ENCODE peak calls at places on chromosomes 6 and 20, in nine cellular contexts. One of them, this sample, is unnamed.

GRCh38 chr6:127690092-127690491 is 113.1 kb downstream of the C6orf58 start:
- DNase-seq in adrenal gland: no peak
- DNase-seq in IMR-90: peak; percentile 28
- DNase-seq in lower lobe of right lung: no peak
- DNase-seq in Peyer's patch: no peak
- DNase-seq in thoracic aorta: no peak
- DNase-seq in A673: peak; percentile 29
- DNase-seq in esophagus squamous epithelium: no peak
- DNase-seq in transverse colon: no peak
- DNase-seq in this sample: no peak

GRCh38 chr20:41170386-41171105 is 33.2 kb downstream of the PLCG1 start:
- DNase-seq in adrenal gland: no peak
- DNase-seq in IMR-90: no peak
- DNase-seq in lower lobe of right lung: no peak
- DNase-seq in Peyer's patch: no peak
- DNase-seq in thoracic aorta: no peak
- DNase-seq in A673: no peak
- DNase-seq in esophagus squamous epithelium: no peak
- DNase-seq in transverse colon: peak; percentile 5
- DNase-seq in this sample: no peak

GRCh38 chr6:170227521-170227983 is 63.3 kb downstream of the DLL1 start:
- DNase-seq in adrenal gland: no peak
- DNase-seq in IMR-90: no peak
- DNase-seq in lower lobe of right lung: no peak
- DNase-seq in Peyer's patch: no peak
- DNase-seq in thoracic aorta: no peak
- DNase-seq in A673: no peak
- DNase-seq in esophagus squamous epithelium: no peak
- DNase-seq in transverse colon: no peak
- DNase-seq in this sample: no peak

GRCh38 chr6:26520088-26520839 is 17.9 kb upstream of the HMGN4 start:
- DNase-seq in adrenal gland: peak; percentile 70
- DNase-seq in IMR-90: no peak
- DNase-seq in lower lobe of right lung: no peak
- DNase-seq in Peyer's patch: peak; percentile 48
- DNase-seq in thoracic aorta: no peak
- DNase-seq in A673: no peak
- DNase-seq in esophagus squamous epithelium: no peak
- DNase-seq in transverse colon: no peak
- DNase-seq in this sample: peak; percentile 6

GRCh38 chr20:49804364-49804763 is 8.3 kb upstream of the SLC9A8 start:
- DNase-seq in adrenal gland: no peak
- DNase-seq in IMR-90: no peak
- DNase-seq in lower lobe of right lung: no peak
- DNase-seq in Peyer's patch: no peak
- DNase-seq in thoracic aorta: no peak
- DNase-seq in A673: no peak
- DNase-seq in esophagus squamous epithelium: no peak
- DNase-seq in transverse colon: no peak
- DNase-seq in this sample: no peak

GRCh38 chr6:52499681-52500239 is 77.1 kb downstream of the TRAM2 start:
- DNase-seq in adrenal gland: no peak
- DNase-seq in IMR-90: no peak
- DNase-seq in lower lobe of right lung: no peak
- DNase-seq in Peyer's patch: no peak
- DNase-seq in thoracic aorta: no peak
- DNase-seq in A673: no peak
- DNase-seq in esophagus squamous epithelium: no peak
- DNase-seq in transverse colon: no peak
- DNase-seq in this sample: no peak

GRCh38 chr6:78363688-78364087 is 503.7 kb upstream of the IRAK1BP1 start:
- DNase-seq in adrenal gland: no peak
- DNase-seq in IMR-90: no peak
- DNase-seq in lower lobe of right lung: no peak
- DNase-seq in Peyer's patch: no peak
- DNase-seq in thoracic aorta: no peak
- DNase-seq in A673: no peak
- DNase-seq in esophagus squamous epithelium: no peak
- DNase-seq in transverse colon: no peak
- DNase-seq in this sample: no peak

GRCh38 chr6:69398729-69399128 is 398.1 kb downstream of the LMBRD1 start:
- DNase-seq in adrenal gland: no peak
- DNase-seq in IMR-90: no peak
- DNase-seq in lower lobe of right lung: no peak
- DNase-seq in Peyer's patch: no peak
- DNase-seq in thoracic aorta: peak; percentile 4
- DNase-seq in A673: peak; percentile 87
- DNase-seq in esophagus squamous epithelium: no peak
- DNase-seq in transverse colon: no peak
- DNase-seq in this sample: no peak

GRCh38 chr6:131654326-131654725 is 17.2 kb downstream of the ENPP3 start:
- DNase-seq in adrenal gland: no peak
- DNase-seq in IMR-90: no peak
- DNase-seq in lower lobe of right lung: no peak
- DNase-seq in Peyer's patch: no peak
- DNase-seq in thoracic aorta: no peak
- DNase-seq in A673: no peak
- DNase-seq in esophagus squamous epithelium: no peak
- DNase-seq in transverse colon: no peak
- DNase-seq in this sample: no peak

GRCh38 chr6:74277749-74278148 is 581.7 kb downstream of the CD109 start:
- DNase-seq in adrenal gland: no peak
- DNase-seq in IMR-90: peak; percentile 17
- DNase-seq in lower lobe of right lung: no peak
- DNase-seq in Peyer's patch: no peak
- DNase-seq in thoracic aorta: no peak
- DNase-seq in A673: peak; percentile 56
- DNase-seq in esophagus squamous epithelium: no peak
- DNase-seq in transverse colon: no peak
- DNase-seq in this sample: no peak

GRCh38 chr6:52834481-52834880 is 6.1 kb downstream of the GSTA5 start:
- DNase-seq in adrenal gland: no peak
- DNase-seq in IMR-90: peak; percentile 18
- DNase-seq in lower lobe of right lung: no peak
- DNase-seq in Peyer's patch: no peak
- DNase-seq in thoracic aorta: no peak
- DNase-seq in A673: no peak
- DNase-seq in esophagus squamous epithelium: no peak
- DNase-seq in transverse colon: no peak
- DNase-seq in this sample: no peak

GRCh38 chr6:68634503-68635411 is at the start of gene ADGRB3:
- DNase-seq in adrenal gland: peak; percentile 60
- DNase-seq in IMR-90: peak; percentile 47
- DNase-seq in lower lobe of right lung: peak; percentile 74
- DNase-seq in Peyer's patch: peak; percentile 18
- DNase-seq in thoracic aorta: peak; percentile 44
- DNase-seq in A673: peak; percentile 95
- DNase-seq in esophagus squamous epithelium: no peak
- DNase-seq in transverse colon: peak; percentile 60
- DNase-seq in this sample: peak; percentile 54

GRCh38 chr6:136598048-136598447 is 47.8 kb upstream of the MAP7 start:
- DNase-seq in adrenal gland: no peak
- DNase-seq in IMR-90: no peak
- DNase-seq in lower lobe of right lung: no peak
- DNase-seq in Peyer's patch: no peak
- DNase-seq in thoracic aorta: no peak
- DNase-seq in A673: no peak
- DNase-seq in esophagus squamous epithelium: no peak
- DNase-seq in transverse colon: no peak
- DNase-seq in this sample: no peak

GRCh38 chr6:152954443-152954842 is 28.4 kb downstream of the FBXO5 start:
- DNase-seq in adrenal gland: no peak
- DNase-seq in IMR-90: no peak
- DNase-seq in lower lobe of right lung: no peak
- DNase-seq in Peyer's patch: no peak
- DNase-seq in thoracic aorta: no peak
- DNase-seq in A673: no peak
- DNase-seq in esophagus squamous epithelium: no peak
- DNase-seq in transverse colon: no peak
- DNase-seq in this sample: no peak

GRCh38 chr6:79947191-79948173 is at the start of gene ELOVL4:
- DNase-seq in adrenal gland: peak; percentile 28
- DNase-seq in IMR-90: peak; percentile 74
- DNase-seq in lower lobe of right lung: peak; percentile 47
- DNase-seq in Peyer's patch: no peak
- DNase-seq in thoracic aorta: peak; percentile 24
- DNase-seq in A673: peak; percentile 92
- DNase-seq in esophagus squamous epithelium: no peak
- DNase-seq in transverse colon: peak; percentile 47
- DNase-seq in this sample: peak; percentile 66

GRCh38 chr6:33812669-33813068 is 8.9 kb upstream of the MLN start:
- DNase-seq in adrenal gland: peak; percentile 44
- DNase-seq in IMR-90: peak; percentile 55
- DNase-seq in lower lobe of right lung: peak; percentile 56
- DNase-seq in Peyer's patch: no peak
- DNase-seq in thoracic aorta: no peak
- DNase-seq in A673: peak; percentile 74
- DNase-seq in esophagus squamous epithelium: no peak
- DNase-seq in transverse colon: no peak
- DNase-seq in this sample: no peak
- H3K27ac ChIP-seq in adrenal gland: no peak overlapping the region
- H3K27ac ChIP-seq in IMR-90: no peak overlapping the region
- H3K27ac ChIP-seq in lower lobe of right lung: no peak overlapping the region
- H3K27ac ChIP-seq in Peyer's patch: no peak overlapping the region
- H3K27ac ChIP-seq in thoracic aorta: no peak overlapping the region
- H3K27ac ChIP-seq in A673: no peak overlapping the region
- H3K27ac ChIP-seq in esophagus squamous epithelium: no peak overlapping the region
- H3K27ac ChIP-seq in transverse colon: no peak overlapping the region
- H3K27ac ChIP-seq in this sample: no peak overlapping the region

DNA sequence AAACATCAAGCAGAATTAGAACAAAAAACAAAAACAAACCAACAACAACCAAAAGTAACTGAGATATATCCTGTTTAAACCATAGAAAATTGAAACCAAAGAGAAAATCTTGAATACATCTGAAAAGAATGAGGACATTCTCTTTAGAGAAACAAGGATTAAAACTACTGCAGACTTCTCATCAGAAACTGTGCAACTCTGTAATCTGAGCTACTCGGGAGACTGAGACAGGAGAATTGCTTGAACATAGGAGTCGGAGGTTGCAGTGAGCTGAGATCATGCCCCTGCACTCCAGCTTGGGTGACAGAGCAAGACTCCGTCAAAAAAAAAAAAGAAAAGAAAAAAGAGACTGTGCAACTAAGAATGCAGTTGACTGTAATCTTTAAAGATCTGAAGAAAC is 153.4 kb downstream of the SYNDIG1 start:
- DNase-seq in adrenal gland: no peak
- DNase-seq in IMR-90: no peak
- DNase-seq in lower lobe of right lung: no peak
- DNase-seq in Peyer's patch: no peak
- DNase-seq in thoracic aorta: no peak
- DNase-seq in A673: no peak
- DNase-seq in esophagus squamous epithelium: no peak
- DNase-seq in transverse colon: no peak
- DNase-seq in this sample: no peak
- H3K27me3 ChIP-seq in adrenal gland: no peaks in the 10 kb centered on the region
- H3K27me3 ChIP-seq in IMR-90: peaks cover 13% of the 10 kb centered on the region
- H3K27me3 ChIP-seq in lower lobe of right lung: no peaks in the 10 kb centered on the region
- H3K27me3 ChIP-seq in Peyer's patch: no peaks in the 10 kb centered on the region
- H3K27me3 ChIP-seq in thoracic aorta: no peaks in the 10 kb centered on the region
- H3K27me3 ChIP-seq in A673: no peaks in the 10 kb centered on the region
- H3K27me3 ChIP-seq in esophagus squamous epithelium: no peaks in the 10 kb centered on the region
- H3K27me3 ChIP-seq in transverse colon: no peaks in the 10 kb centered on the region
- H3K27me3 ChIP-seq in this sample: no peaks in the 10 kb centered on the region

GRCh38 chr6:35492664-35493284 is 4.1 kb downstream of the TEAD3 start:
- DNase-seq in adrenal gland: no peak
- DNase-seq in IMR-90: no peak
- DNase-seq in lower lobe of right lung: no peak
- DNase-seq in Peyer's patch: no peak
- DNase-seq in thoracic aorta: no peak
- DNase-seq in A673: no peak
- DNase-seq in esophagus squamous epithelium: no peak
- DNase-seq in transverse colon: no peak
- DNase-seq in this sample: no peak
- H3K27ac ChIP-seq in adrenal gland: no peak overlapping the region
- H3K27ac ChIP-seq in IMR-90: peak overlapping the region; percentile 16
- H3K27ac ChIP-seq in lower lobe of right lung: no peak overlapping the region
- H3K27ac ChIP-seq in Peyer's patch: peak overlapping the region; percentile 46
- H3K27ac ChIP-seq in thoracic aorta: peak overlapping the region; percentile 96
- H3K27ac ChIP-seq in A673: peak overlapping the region; percentile 71
- H3K27ac ChIP-seq in esophagus squamous epithelium: peak overlapping the region; percentile 99
- H3K27ac ChIP-seq in transverse colon: peak overlapping the region; percentile 99
- H3K27ac ChIP-seq in this sample: no peak overlapping the region

GRCh38 chr6:44273617-44274016 is 3.4 kb downstream of the TMEM151B start:
- DNase-seq in adrenal gland: no peak
- DNase-seq in IMR-90: no peak
- DNase-seq in lower lobe of right lung: no peak
- DNase-seq in Peyer's patch: no peak
- DNase-seq in thoracic aorta: no peak
- DNase-seq in A673: no peak
- DNase-seq in esophagus squamous epithelium: no peak
- DNase-seq in transverse colon: no peak
- DNase-seq in this sample: no peak

GRCh38 chr6:44271914-44272313 is 1.7 kb downstream of the TMEM151B start:
- DNase-seq in adrenal gland: no peak
- DNase-seq in IMR-90: no peak
- DNase-seq in lower lobe of right lung: no peak
- DNase-seq in Peyer's patch: no peak
- DNase-seq in thoracic aorta: no peak
- DNase-seq in A673: no peak
- DNase-seq in esophagus squamous epithelium: no peak
- DNase-seq in transverse colon: no peak
- DNase-seq in this sample: no peak

GRCh38 chr6:44272999-44273566 is 2.8 kb downstream of the TMEM151B start:
- DNase-seq in adrenal gland: no peak
- DNase-seq in IMR-90: no peak
- DNase-seq in lower lobe of right lung: no peak
- DNase-seq in Peyer's patch: no peak
- DNase-seq in thoracic aorta: no peak
- DNase-seq in A673: no peak
- DNase-seq in esophagus squamous epithelium: no peak
- DNase-seq in transverse colon: no peak
- DNase-seq in this sample: no peak

GRCh38 chr6:44271406-44271723 is 1.1 kb downstream of the TMEM151B start:
- DNase-seq in adrenal gland: no peak
- DNase-seq in IMR-90: no peak
- DNase-seq in lower lobe of right lung: no peak
- DNase-seq in Peyer's patch: no peak
- DNase-seq in thoracic aorta: no peak
- DNase-seq in A673: no peak
- DNase-seq in esophagus squamous epithelium: no peak
- DNase-seq in transverse colon: no peak
- DNase-seq in this sample: no peak

GRCh38 chr6:44272529-44272928 is 2.3 kb downstream of the TMEM151B start:
- DNase-seq in adrenal gland: no peak
- DNase-seq in IMR-90: no peak
- DNase-seq in lower lobe of right lung: no peak
- DNase-seq in Peyer's patch: no peak
- DNase-seq in thoracic aorta: no peak
- DNase-seq in A673: no peak
- DNase-seq in esophagus squamous epithelium: no peak
- DNase-seq in transverse colon: no peak
- DNase-seq in this sample: no peak
- H3K27me3 ChIP-seq in adrenal gland: peaks cover 45% of the 10 kb centered on the region
- H3K27me3 ChIP-seq in IMR-90: peaks cover 78% of the 10 kb centered on the region
- H3K27me3 ChIP-seq in lower lobe of right lung: peaks cover 70% of the 10 kb centered on the region
- H3K27me3 ChIP-seq in Peyer's patch: no peaks in the 10 kb centered on the region
- H3K27me3 ChIP-seq in thoracic aorta: peaks cover 4% of the 10 kb centered on the region
- H3K27me3 ChIP-seq in A673: no peaks in the 10 kb centered on the region
- H3K27me3 ChIP-seq in esophagus squamous epithelium: peaks cover 4% of the 10 kb centered on the region
- H3K27me3 ChIP-seq in transverse colon: peaks cover 92% of the 10 kb centered on the region
- H3K27me3 ChIP-seq in this sample: peaks cover 61% of the 10 kb centered on the region